ENCODE peak calls at places on chromosomes 4 and X, in four cellular contexts. S, N, X and U are unnamed samples.

GRCh38 chrX:54747713-54748393 is 50.2 kb downstream of the ITIH6 start:
- DNase-seq in S (no peak), N (no peak), X (no peak), U (no peak)

GRCh38 chrX:16436348-16437188 is 213.4 kb upstream of the S100G start:
- DNase-seq in S (peak), N (peak), X (peak), U (peak)

GRCh38 chrX:13778916-13779315 is 38.0 kb downstream of the GPM6B start:
- DNase-seq in S (peak), N (peak), X (no peak), U (peak)

GRCh38 chr4:172813359-172813923 is 355.2 kb upstream of the GALNT7 start:
- DNase-seq in S (peak), N (no peak), X (peak), U (peak)

GRCh38 chrX:24002792-24003191 is 24.2 kb downstream of the KLHL15 start:
- DNase-seq in S (no peak), N (peak), X (no peak), U (no peak)

GRCh38 chr4:17284323-17285175 is 227.3 kb downstream of the QDPR start:
- DNase-seq in S (no peak), N (no peak), X (no peak), U (no peak)

GRCh38 chr4:2907706-2908293 is 55.4 kb downstream of the NOP14 start:
- DNase-seq in S (no peak), N (peak), X (no peak), U (no peak)

GRCh38 chr4:55553442-55553841 is 6.7 kb upstream of the CLOCK start:
- DNase-seq in S (peak), N (no peak), X (no peak), U (peak)

GRCh38 chrX:87489071-87489470 is 28.5 kb upstream of the KLHL4 start:
- DNase-seq in S (no peak), N (no peak), X (no peak), U (no peak)

GRCh38 chr4:137203601-137204000 is 328.7 kb downstream of the PCDH18 start:
- DNase-seq in S (peak), N (no peak), X (no peak), U (no peak)

GRCh38 chr4:149534779-149535178 is 280.9 kb downstream of the IQCM start:
- DNase-seq in S (no peak), N (no peak), X (no peak), U (no peak)

GRCh38 chr4:82947498-82947897 is 47.0 kb downstream of the THAP9 start:
- DNase-seq in S (no peak), N (no peak), X (no peak), U (no peak)